ENCODE peak calls at places on chromosomes 3 and 15, in four cellular contexts. G is MM.1S, K is SK-N-SH, M is fibroblast of lung. B is an unnamed sample.

GRCh38 chr3:188052966-188053340 is 101.0 kb upstream of the LPP start:
- DNase-seq in G (no peak), K (no peak), M (no peak), B (no peak)

GRCh38 chr3:37766797-37767776 is 94.6 kb upstream of the CTDSPL start:
- DNase-seq in G (peak; percentile 59), K (peak; percentile 71), M (no peak), B (no peak)

GRCh38 chr3:148238421-148238821 is 459.3 kb upstream of the AGTR1 start:
- DNase-seq in G (no peak), K (peak; percentile 21), M (peak; percentile 47), B (peak; percentile 67)

GRCh38 chr3:120597445-120598049 is 1.4 kb downstream of the NDUFB4 start:
- DNase-seq in G (peak; percentile 83), K (no peak), M (no peak), B (no peak)

GRCh38 chr15:31027948-31028586 is 36.6 kb upstream of the MTMR10 start:
- DNase-seq in G (no peak), K (peak; percentile 36), M (no peak), B (no peak)

GRCh38 chr15:75347222-75348033 is 589 bp downstream of the NEIL1 start:
- DNase-seq in G (peak; percentile 56), K (peak; percentile 87), M (no peak), B (no peak)

GRCh38 chr3:142976621-142977398 is 13.3 kb upstream of the PAQR9 start:
- DNase-seq in G (no peak), K (peak; percentile 66), M (peak; percentile 96), B (no peak)

GRCh38 chr3:65604863-65605526 is 433.7 kb downstream of the MAGI1 start:
- DNase-seq in G (no peak), K (no peak), M (peak; percentile 83), B (no peak)

GRCh38 chr3:154792828-154793227 is 287.3 kb upstream of the MME start:
- DNase-seq in G (no peak), K (no peak), M (peak; percentile 15), B (no peak)

GRCh38 chr3:111980716-111981456 is 2.1 kb downstream of the ABHD10 start:
- DNase-seq in G (no peak), K (no peak), M (no peak), B (no peak)

GRCh38 chr3:128378631-128379347 is 87.9 kb downstream of the DNAJB8 start:
- DNase-seq in G (no peak), K (no peak), M (peak; percentile 74), B (no peak)

GRCh38 chr15:82132116-82132515 is 86.3 kb upstream of the MEX3B start:
- DNase-seq in G (no peak), K (no peak), M (peak; percentile 55), B (no peak)

GRCh38 chr3:63390831-63391230 is 112.7 kb downstream of the SYNPR start:
- DNase-seq in G (no peak), K (no peak), M (peak; percentile 57), B (no peak)

GRCh38 chr3:171028779-171029232 is 2.3 kb upstream of the SLC2A2 start:
- DNase-seq in G (no peak), K (no peak), M (peak; percentile 97), B (no peak)

GRCh38 chr3:52739725-52740124 is 31.0 kb downstream of the NEK4 start:
- DNase-seq in G (no peak), K (no peak), M (no peak), B (no peak)

GRCh38 chr3:149020196-149020838 is 29.0 kb downstream of the GYG1 start:
- DNase-seq in G (no peak), K (no peak), M (peak; percentile 78), B (no peak)

GRCh38 chr3:133799794-133800585 is 5.6 kb upstream of the SRPRB start:
- DNase-seq in G (no peak), K (no peak), M (no peak), B (no peak)

GRCh38 chr3:142916611-142917010 is 27.7 kb upstream of the PCOLCE2 start:
- DNase-seq in G (no peak), K (no peak), M (no peak), B (no peak)

GRCh38 chr3:195801251-195802183 is 10.2 kb downstream of the MUC4 start:
- DNase-seq in G (no peak), K (no peak), M (no peak), B (no peak)

GRCh38 chr3:70754314-70754713 is 441.9 kb upstream of the MDFIC2 start:
- DNase-seq in G (no peak), K (no peak), M (no peak), B (no peak)

GRCh38 chr3:70748593-70748992 is 436.2 kb upstream of the MDFIC2 start:
- DNase-seq in G (no peak), K (no peak), M (no peak), B (no peak)

GRCh38 chr3:70749122-70749521 is 436.7 kb upstream of the MDFIC2 start:
- DNase-seq in G (no peak), K (no peak), M (no peak), B (no peak)

GRCh38 chr3:70757658-70758057 is 445.2 kb upstream of the MDFIC2 start:
- DNase-seq in G (no peak), K (no peak), M (no peak), B (no peak)

GRCh38 chr3:70753572-70753971 is 441.1 kb upstream of the MDFIC2 start:
- DNase-seq in G (no peak), K (no peak), M (no peak), B (no peak)
- H3K9ac ChIP-seq in G (no peak overlapping the region), K (no peak overlapping the region), M (no peak overlapping the region), B (no peak overlapping the region)

GRCh38 chr3:50570508-50571279 is 1.4 kb downstream of the HEMK1 start:
- DNase-seq in G (no peak), K (no peak), M (no peak), B (no peak)
- H3K9ac ChIP-seq in G (no peak overlapping the region), K (peak overlapping the region; percentile 83), M (no peak overlapping the region), B (no peak overlapping the region)

GRCh38 chr3:194083253-194084224 is 52.4 kb upstream of the HES1 start:
- DNase-seq in G (peak; percentile 99), K (no peak), M (no peak), B (no peak)
- H3K9ac ChIP-seq in G (peak overlapping the region; percentile 73), K (no peak overlapping the region), M (no peak overlapping the region), B (no peak overlapping the region)

DNA sequence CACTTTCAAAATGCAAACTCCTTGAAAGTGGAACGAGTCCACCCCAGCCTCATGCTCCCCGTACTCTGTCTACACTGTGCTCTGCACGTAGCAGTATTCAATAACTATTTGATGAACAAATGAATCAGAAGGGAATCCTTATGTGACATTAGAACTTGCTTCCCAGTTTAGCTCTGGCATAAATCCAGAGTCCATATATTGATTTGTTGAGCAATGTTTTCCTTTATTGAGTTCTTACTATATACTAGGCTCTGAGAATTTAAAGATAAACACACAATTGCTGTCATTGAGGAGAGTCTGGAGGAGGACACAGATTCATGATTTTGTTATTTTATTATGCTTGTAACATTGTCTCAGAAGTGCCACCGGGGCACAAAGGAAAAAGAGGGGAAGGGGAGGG is 71.0 kb upstream of the GATM start:
- DNase-seq in G (no peak), K (no peak), M (no peak), B (no peak)
- H3K9ac ChIP-seq in G (no peak overlapping the region), K (no peak overlapping the region), M (no peak overlapping the region), B (no peak overlapping the region)

GRCh38 chr3:25428003-25428861 is at the start of gene RARB:
- DNase-seq in G (peak; percentile 22), K (peak; percentile 83), M (peak; percentile 96), B (peak; percentile 10)
- H3K9ac ChIP-seq in G (no peak within 1 kb of the TSS), K (peak within 1 kb of the TSS; percentile 77), M (peak within 1 kb of the TSS; percentile 72), B (peak within 1 kb of the TSS; percentile 37)